ENCODE peak calls at places on chromosome 18, in seven cellular contexts. One of them, this sample, is unnamed.

GRCh38 chr18:50870138-50870845 is 8.6 kb upstream of the ME2 start:
- DNase-seq in mesendoderm: no peak
- DNase-seq in mesenchymal stem cell: peak; percentile 35
- DNase-seq in IMR-90: peak; percentile 73
- DNase-seq in neuronal stem cell: no peak
- DNase-seq in H9: no peak
- DNase-seq in H1: no peak
- DNase-seq in this sample: peak; percentile 53

GRCh38 chr18:48488388-48488850 is 50.4 kb upstream of the CTIF start:
- DNase-seq in mesendoderm: peak; percentile 98
- DNase-seq in mesenchymal stem cell: peak; percentile 73
- DNase-seq in IMR-90: peak; percentile 93
- DNase-seq in neuronal stem cell: no peak
- DNase-seq in H9: no peak
- DNase-seq in H1: no peak
- DNase-seq in this sample: peak; percentile 89

GRCh38 chr18:1015777-1016176 is 111.1 kb downstream of the ADCYAP1 start:
- DNase-seq in mesendoderm: no peak
- DNase-seq in mesenchymal stem cell: no peak
- DNase-seq in IMR-90: no peak
- DNase-seq in neuronal stem cell: no peak
- DNase-seq in H9: no peak
- DNase-seq in H1: no peak
- DNase-seq in this sample: no peak

GRCh38 chr18:74023220-74023619 is 124.4 kb downstream of the FBXO15 start:
- DNase-seq in mesendoderm: peak; percentile 31
- DNase-seq in mesenchymal stem cell: no peak
- DNase-seq in IMR-90: no peak
- DNase-seq in neuronal stem cell: peak; percentile 12
- DNase-seq in H9: peak; percentile 52
- DNase-seq in H1: peak; percentile 52
- DNase-seq in this sample: no peak

GRCh38 chr18:49994410-49994809 is 181.1 kb upstream of the ACAA2 start:
- DNase-seq in mesendoderm: no peak
- DNase-seq in mesenchymal stem cell: no peak
- DNase-seq in IMR-90: no peak
- DNase-seq in neuronal stem cell: no peak
- DNase-seq in H9: no peak
- DNase-seq in H1: no peak
- DNase-seq in this sample: no peak

GRCh38 chr18:49814147-49814499 is 790 bp upstream of the ACAA2 start:
- DNase-seq in mesendoderm: peak; percentile 71
- DNase-seq in mesenchymal stem cell: peak; percentile 66
- DNase-seq in IMR-90: peak; percentile 69
- DNase-seq in neuronal stem cell: peak; percentile 64
- DNase-seq in H9: peak; percentile 71
- DNase-seq in H1: no peak
- DNase-seq in this sample: peak; percentile 73

GRCh38 chr18:48789259-48789812 is 161.4 kb downstream of the SMAD7 start:
- DNase-seq in mesendoderm: no peak
- DNase-seq in mesenchymal stem cell: no peak
- DNase-seq in IMR-90: no peak
- DNase-seq in neuronal stem cell: no peak
- DNase-seq in H9: no peak
- DNase-seq in H1: no peak
- DNase-seq in this sample: no peak

GRCh38 chr18:74198453-74198852 is 50.1 kb downstream of the TIMM21 start:
- DNase-seq in mesendoderm: no peak
- DNase-seq in mesenchymal stem cell: no peak
- DNase-seq in IMR-90: no peak
- DNase-seq in neuronal stem cell: no peak
- DNase-seq in H9: no peak
- DNase-seq in H1: no peak
- DNase-seq in this sample: no peak

GRCh38 chr18:76981388-76981968 is 151.1 kb downstream of the MBP start:
- DNase-seq in mesendoderm: no peak
- DNase-seq in mesenchymal stem cell: no peak
- DNase-seq in IMR-90: peak; percentile 7
- DNase-seq in neuronal stem cell: no peak
- DNase-seq in H9: peak; percentile 30
- DNase-seq in H1: peak; percentile 50
- DNase-seq in this sample: no peak

GRCh38 chr18:44130365-44130942 is 550.2 kb upstream of the SETBP1 start:
- DNase-seq in mesendoderm: peak; percentile 64
- DNase-seq in mesenchymal stem cell: peak; percentile 49
- DNase-seq in IMR-90: peak; percentile 3
- DNase-seq in neuronal stem cell: peak; percentile 57
- DNase-seq in H9: peak; percentile 36
- DNase-seq in H1: no peak
- DNase-seq in this sample: peak; percentile 64

GRCh38 chr18:8711736-8712135 is 6.4 kb downstream of the MTCL1 start:
- DNase-seq in mesendoderm: no peak
- DNase-seq in mesenchymal stem cell: no peak
- DNase-seq in IMR-90: no peak
- DNase-seq in neuronal stem cell: no peak
- DNase-seq in H9: no peak
- DNase-seq in H1: no peak
- DNase-seq in this sample: no peak

GRCh38 chr18:63515279-63515678 is 26.9 kb upstream of the SERPINB12 start:
- DNase-seq in mesendoderm: peak; percentile 27
- DNase-seq in mesenchymal stem cell: no peak
- DNase-seq in IMR-90: no peak
- DNase-seq in neuronal stem cell: no peak
- DNase-seq in H9: no peak
- DNase-seq in H1: no peak
- DNase-seq in this sample: no peak

GRCh38 chr18:67273288-67273687 is 243.2 kb downstream of the DSEL start:
- DNase-seq in mesendoderm: no peak
- DNase-seq in mesenchymal stem cell: no peak
- DNase-seq in IMR-90: no peak
- DNase-seq in neuronal stem cell: no peak
- DNase-seq in H9: no peak
- DNase-seq in H1: no peak
- DNase-seq in this sample: no peak

GRCh38 chr18:63765837-63766236 is 9.4 kb upstream of the SERPINB7 start:
- DNase-seq in mesendoderm: no peak
- DNase-seq in mesenchymal stem cell: no peak
- DNase-seq in IMR-90: no peak
- DNase-seq in neuronal stem cell: no peak
- DNase-seq in H9: no peak
- DNase-seq in H1: no peak
- DNase-seq in this sample: no peak

GRCh38 chr18:75269140-75269676 is 58.6 kb downstream of the TSHZ1 start:
- DNase-seq in mesendoderm: no peak
- DNase-seq in mesenchymal stem cell: no peak
- DNase-seq in IMR-90: no peak
- DNase-seq in neuronal stem cell: no peak
- DNase-seq in H9: no peak
- DNase-seq in H1: no peak
- DNase-seq in this sample: no peak

GRCh38 chr18:43760010-43760409 is 482.7 kb upstream of the SYT4 start:
- DNase-seq in mesendoderm: no peak
- DNase-seq in mesenchymal stem cell: no peak
- DNase-seq in IMR-90: no peak
- DNase-seq in neuronal stem cell: no peak
- DNase-seq in H9: no peak
- DNase-seq in H1: no peak
- DNase-seq in this sample: no peak

GRCh38 chr18:46630991-46631390 is 26.0 kb downstream of the LOXHD1 start:
- DNase-seq in mesendoderm: no peak
- DNase-seq in mesenchymal stem cell: no peak
- DNase-seq in IMR-90: no peak
- DNase-seq in neuronal stem cell: no peak
- DNase-seq in H9: no peak
- DNase-seq in H1: no peak
- DNase-seq in this sample: no peak

GRCh38 chr18:11053293-11053692 is 96.1 kb downstream of the PIEZO2 start:
- DNase-seq in mesendoderm: no peak
- DNase-seq in mesenchymal stem cell: no peak
- DNase-seq in IMR-90: no peak
- DNase-seq in neuronal stem cell: no peak
- DNase-seq in H9: no peak
- DNase-seq in H1: no peak
- DNase-seq in this sample: no peak

GRCh38 chr18:11050966-11051365 is 98.4 kb downstream of the PIEZO2 start:
- DNase-seq in mesendoderm: no peak
- DNase-seq in mesenchymal stem cell: no peak
- DNase-seq in IMR-90: no peak
- DNase-seq in neuronal stem cell: no peak
- DNase-seq in H9: no peak
- DNase-seq in H1: no peak
- DNase-seq in this sample: no peak

GRCh38 chr18:11047817-11048216 is 101.6 kb downstream of the PIEZO2 start:
- DNase-seq in mesendoderm: peak; percentile 35
- DNase-seq in mesenchymal stem cell: no peak
- DNase-seq in IMR-90: no peak
- DNase-seq in neuronal stem cell: no peak
- DNase-seq in H9: no peak
- DNase-seq in H1: no peak
- DNase-seq in this sample: no peak

GRCh38 chr18:11052800-11053199 is 96.6 kb downstream of the PIEZO2 start:
- DNase-seq in mesendoderm: peak; percentile 49
- DNase-seq in mesenchymal stem cell: peak; percentile 87
- DNase-seq in IMR-90: peak; percentile 81
- DNase-seq in neuronal stem cell: no peak
- DNase-seq in H9: no peak
- DNase-seq in H1: no peak
- DNase-seq in this sample: no peak

DNA sequence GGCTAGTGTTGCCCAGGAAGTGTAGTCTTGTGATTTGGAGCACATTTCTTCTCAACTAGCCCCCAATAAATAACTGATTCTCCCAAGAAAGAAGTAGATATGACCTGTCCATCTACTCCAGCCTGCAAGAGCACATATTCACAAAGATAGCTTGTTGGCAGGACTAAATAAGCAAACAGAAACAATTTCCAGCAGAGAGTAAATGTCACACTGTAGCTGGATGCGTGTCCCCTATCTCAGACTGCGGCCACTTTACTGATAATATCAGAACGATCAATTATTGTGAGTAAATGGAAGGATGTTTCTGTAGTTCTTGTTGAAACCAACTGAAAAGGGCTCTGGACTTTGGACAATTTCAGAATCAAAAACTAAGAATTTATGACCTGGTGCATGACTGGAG is 97.9 kb downstream of the PIEZO2 start:
- DNase-seq in mesendoderm: no peak
- DNase-seq in mesenchymal stem cell: no peak
- DNase-seq in IMR-90: no peak
- DNase-seq in neuronal stem cell: no peak
- DNase-seq in H9: no peak
- DNase-seq in H1: no peak
- DNase-seq in this sample: no peak
- H4K8ac ChIP-seq in mesendoderm: no peak overlapping the region
- H4K8ac ChIP-seq in mesenchymal stem cell: peak overlapping the region; percentile 4
- H4K8ac ChIP-seq in IMR-90: no peak overlapping the region
- H4K8ac ChIP-seq in neuronal stem cell: no peak overlapping the region
- H4K8ac ChIP-seq in H9: no peak overlapping the region
- H4K8ac ChIP-seq in H1: no peak overlapping the region
- H4K8ac ChIP-seq in this sample: no peak overlapping the region

DNA sequence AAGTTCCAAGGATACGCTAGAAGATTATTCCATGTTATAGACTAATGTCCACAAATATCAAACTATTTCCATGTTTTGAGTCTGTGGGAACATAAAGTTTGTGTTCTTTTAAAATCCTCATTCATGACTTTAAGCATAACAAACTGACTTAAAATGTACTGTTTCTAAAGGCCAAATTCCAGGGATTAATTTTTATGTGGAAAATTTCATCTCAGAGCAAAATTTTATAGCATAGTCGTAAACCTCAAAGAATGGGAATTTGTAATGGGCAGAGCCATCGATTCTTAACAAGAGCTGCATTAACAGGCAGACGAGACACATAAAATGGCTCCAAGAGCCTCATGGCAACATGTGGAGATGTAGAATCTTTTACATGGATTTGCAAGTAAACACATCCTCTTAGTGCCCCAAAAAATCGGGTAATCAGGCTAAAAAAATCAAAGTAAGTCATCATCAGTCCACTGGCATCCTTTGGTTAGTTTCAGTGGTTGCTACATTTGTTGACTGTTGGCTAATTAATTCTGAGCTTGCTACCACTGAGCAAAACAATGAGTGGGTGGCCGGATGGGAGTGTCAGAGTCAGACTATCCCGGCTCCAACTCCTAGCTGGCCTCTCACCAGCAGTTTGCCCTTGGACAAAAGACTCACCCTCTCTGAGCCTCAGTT is 119.6 kb downstream of the FAM210A start:
- DNase-seq in mesendoderm: no peak
- DNase-seq in mesenchymal stem cell: no peak
- DNase-seq in IMR-90: no peak
- DNase-seq in neuronal stem cell: no peak
- DNase-seq in H9: no peak
- DNase-seq in H1: no peak
- DNase-seq in this sample: no peak
- H4K8ac ChIP-seq in mesendoderm: no peak overlapping the region
- H4K8ac ChIP-seq in mesenchymal stem cell: no peak overlapping the region
- H4K8ac ChIP-seq in IMR-90: no peak overlapping the region
- H4K8ac ChIP-seq in neuronal stem cell: no peak overlapping the region
- H4K8ac ChIP-seq in H9: no peak overlapping the region
- H4K8ac ChIP-seq in H1: no peak overlapping the region
- H4K8ac ChIP-seq in this sample: no peak overlapping the region

GRCh38 chr18:58060254-58060653 is 16.2 kb downstream of the NEDD4L start:
- DNase-seq in mesendoderm: no peak
- DNase-seq in mesenchymal stem cell: no peak
- DNase-seq in IMR-90: no peak
- DNase-seq in neuronal stem cell: no peak
- DNase-seq in H9: no peak
- DNase-seq in H1: no peak
- DNase-seq in this sample: no peak
- H4K8ac ChIP-seq in mesendoderm: no peak overlapping the region
- H4K8ac ChIP-seq in mesenchymal stem cell: no peak overlapping the region
- H4K8ac ChIP-seq in IMR-90: no peak overlapping the region
- H4K8ac ChIP-seq in neuronal stem cell: no peak overlapping the region
- H4K8ac ChIP-seq in H9: no peak overlapping the region
- H4K8ac ChIP-seq in H1: no peak overlapping the region
- H4K8ac ChIP-seq in this sample: no peak overlapping the region

DNA sequence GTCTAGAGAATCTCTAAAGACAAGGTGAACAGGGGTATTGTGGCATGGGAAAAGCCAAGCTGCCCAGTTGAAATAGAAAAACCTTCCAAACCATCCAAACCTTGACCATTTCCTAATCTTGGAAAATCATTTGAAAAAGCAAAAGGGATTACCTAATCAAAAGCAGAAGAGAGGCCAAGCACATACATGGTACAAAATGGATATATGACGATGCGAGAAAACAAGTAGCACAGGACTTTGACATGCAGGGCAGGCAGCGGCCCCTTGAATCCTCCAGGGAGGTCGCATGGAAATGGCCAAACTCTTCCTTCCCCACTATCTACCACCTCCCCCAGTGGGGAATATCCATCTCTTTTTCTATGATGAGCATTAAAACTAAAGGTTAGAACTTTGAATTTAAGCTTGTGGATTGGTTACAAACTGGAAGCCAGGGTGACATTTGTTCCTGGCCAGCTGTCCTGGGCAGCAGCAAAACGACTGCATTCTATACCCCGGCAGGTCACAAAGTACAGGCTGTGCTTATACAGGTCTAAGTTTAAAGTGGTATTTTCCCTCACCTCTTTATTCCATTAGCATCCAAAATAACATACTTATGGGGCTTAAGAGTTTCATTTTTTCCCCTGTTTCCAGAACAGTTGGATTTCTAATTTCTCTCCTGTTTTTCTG is 24.7 kb downstream of the MYOM1 start:
- DNase-seq in mesendoderm: no peak
- DNase-seq in mesenchymal stem cell: no peak
- DNase-seq in IMR-90: no peak
- DNase-seq in neuronal stem cell: no peak
- DNase-seq in H9: no peak
- DNase-seq in H1: no peak
- DNase-seq in this sample: no peak
- H4K8ac ChIP-seq in mesendoderm: no peak overlapping the region
- H4K8ac ChIP-seq in mesenchymal stem cell: no peak overlapping the region
- H4K8ac ChIP-seq in IMR-90: no peak overlapping the region
- H4K8ac ChIP-seq in neuronal stem cell: no peak overlapping the region
- H4K8ac ChIP-seq in H9: no peak overlapping the region
- H4K8ac ChIP-seq in H1: no peak overlapping the region
- H4K8ac ChIP-seq in this sample: no peak overlapping the region

This sample was measured in trophoblast cell.